ENCODE peak calls at places on chromosomes 4 and X, in six cellular contexts. H, Q, I, M, L and F are unnamed samples.
A peak's percentile ranks its signal among the peaks of the same experiment; 100 is the strongest.

GRCh38 chrX:45669715-45670360 is 469.2 kb upstream of the DIPK2B start:
- DNase-seq in H (peak; percentile 10), Q (no peak), I (peak; percentile 29), M (no peak), L (peak; percentile 71), F (no peak)

GRCh38 chrX:1914606-1915365 is 299.9 kb downstream of the ASMT start:
- DNase-seq in H (peak; percentile 32), Q (no peak), I (no peak), M (no peak), L (no peak), F (no peak)

GRCh38 chrX:31500920-31501319 is 429.1 kb upstream of the FTHL17 start:
- DNase-seq in H (peak; percentile 8), Q (no peak), I (no peak), M (no peak), L (peak; percentile 67), F (no peak)

GRCh38 chr4:61866357-61867030 is 666.4 kb downstream of the ADGRL3 start:
- DNase-seq in H (no peak), Q (no peak), I (no peak), M (no peak), L (no peak), F (no peak)

GRCh38 chr4:181259081-181259480 is 984.1 kb upstream of the TENM3 start:
- DNase-seq in H (no peak), Q (no peak), I (no peak), M (no peak), L (no peak), F (no peak)

GRCh38 chr4:95466791-95467190 is 82.0 kb downstream of the UNC5C start:
- DNase-seq in H (peak; percentile 24), Q (no peak), I (no peak), M (no peak), L (no peak), F (no peak)

GRCh38 chrX:133674726-133675470 is 259.6 kb upstream of the GPC4 start:
- DNase-seq in H (peak; percentile 0), Q (no peak), I (no peak), M (no peak), L (no peak), F (no peak)

GRCh38 chr4:1509366-1509765 is 103.1 kb upstream of the NKX1-1 start:
- DNase-seq in H (no peak), Q (no peak), I (no peak), M (no peak), L (no peak), F (no peak)

GRCh38 chr4:41363384-41363981 is 106.8 kb downstream of the UCHL1 start:
- DNase-seq in H (no peak), Q (no peak), I (no peak), M (no peak), L (peak; percentile 24), F (no peak)

GRCh38 chr4:15719506-15719905 is 16.6 kb downstream of the BST1 start:
- DNase-seq in H (no peak), Q (no peak), I (no peak), M (no peak), L (no peak), F (no peak)

GRCh38 chrX:47623540-47624027 is 3.9 kb upstream of the SYN1 start:
- DNase-seq in H (peak; percentile 57), Q (no peak), I (peak; percentile 32), M (no peak), L (peak; percentile 68), F (peak; percentile 13)

GRCh38 chr4:119034276-119035008 is 101.2 kb upstream of the MYOZ2 start:
- DNase-seq in H (no peak), Q (no peak), I (no peak), M (no peak), L (no peak), F (no peak)

GRCh38 chr4:89879201-89879600 is 15.5 kb upstream of the MMRN1 start:
- DNase-seq in H (no peak), Q (no peak), I (no peak), M (no peak), L (no peak), F (no peak)

GRCh38 chrX:130296743-130297142 is 28.0 kb upstream of the ZNF280C start:
- DNase-seq in H (peak; percentile 6), Q (no peak), I (no peak), M (no peak), L (peak; percentile 6), F (no peak)